ENCODE peak calls at places on chromosome 7, in seven cellular contexts. K is activated CD4-positive, alpha-beta T cell treated with anti-CD3 and anti-CD28 coated beads for 36 hours; L is activated CD8-positive, alpha-beta memory T cell treated with anti-CD3 and anti-CD28 coated beads for 24 hours; T is SW 1271; Z is NCI-H2171; G is naive B cell; O is GM20000. S is an unnamed sample.

GRCh38 chr7:50268990-50269389 is 35.5 kb upstream of the IKZF1 start:
- DNase-seq in Z (no peak), K (no peak), T (no peak), L (no peak), O (no peak), G (no peak), S (no peak)

GRCh38 chr7:31948041-31948440 is 122.2 kb downstream of the PDE1C start:
- DNase-seq in L (no peak), G (no peak), Z (no peak), K (no peak), T (peak; percentile 6), O (no peak), S (peak; percentile 47)

GRCh38 chr7:121752706-121753105 is 120.3 kb upstream of the PTPRZ1 start:
- DNase-seq in K (no peak), Z (no peak), G (no peak), T (no peak), L (no peak), O (peak; percentile 4), S (peak; percentile 8)

GRCh38 chr7:93018666-93019065 is 99.1 kb downstream of the SAMD9 start:
- DNase-seq in O (no peak), Z (no peak), G (no peak), T (no peak), L (no peak), K (no peak), S (peak; percentile 63)

GRCh38 chr7:45146531-45147379 is 10.8 kb upstream of the RAMP3 start:
- DNase-seq in G (no peak), K (no peak), Z (no peak), L (no peak), T (no peak), O (no peak), S (no peak)

GRCh38 chr7:156492170-156492569 is 148.4 kb upstream of the RNF32 start:
- DNase-seq in O (no peak), Z (no peak), K (no peak), T (no peak), G (no peak), L (no peak), S (no peak)

GRCh38 chr7:2517004-2517403 is 2.6 kb upstream of the LFNG start:
- DNase-seq in O (no peak), K (no peak), G (no peak), Z (no peak), L (no peak), T (peak; percentile 52), S (peak; percentile 64)

GRCh38 chr7:98217623-98218582 is 6.7 kb downstream of the BHLHA15 start:
- DNase-seq in O (peak; percentile 38), L (no peak), G (peak; percentile 38), Z (peak; percentile 24), K (no peak), T (no peak), S (no peak)

GRCh38 chr7:2254429-2255144 is 12.6 kb downstream of the NUDT1 start:
- DNase-seq in G (no peak), T (no peak), O (no peak), K (no peak), Z (no peak), L (no peak), S (no peak)

GRCh38 chr7:1666779-1667565 is 3.1 kb upstream of the ELFN1 start:
- DNase-seq in K (no peak), L (peak; percentile 64), G (no peak), T (no peak), O (peak; percentile 69), Z (no peak), S (peak; percentile 14)

GRCh38 chr7:42893341-42894242 is 18.3 kb downstream of the C7orf25 start:
- DNase-seq in T (no peak), K (no peak), Z (no peak), L (no peak), O (no peak), G (no peak), S (no peak)

S was measured in fibroblast of villous mesenchyme.